ENCODE peak calls at places on chromosomes 12 and 14, in eight cellular contexts. F is cardiac fibroblast, B is cardiac muscle cell, C is omental fat pad, L is transverse colon, T is body of pancreas, U is endothelial cell, K is neural crest cell. Z is an unnamed sample.

GRCh38 chr14:35213143-35213788 is 78.9 kb upstream of the PSMA6 start:
- DNase-seq in T (no peak), K (no peak), U (no peak), L (no peak), C (no peak), B (no peak), F (no peak), Z (no peak)

GRCh38 chr12:26028953-26029740 is 70.7 kb downstream of the RASSF8 start:
- DNase-seq in L (peak; percentile 15), F (peak; percentile 80), B (peak; percentile 47), T (peak; percentile 29), K (peak; percentile 43), U (peak; percentile 45), C (no peak), Z (peak; percentile 30)

GRCh38 chr14:91501951-91502930 is 7.9 kb downstream of the PPP4R3A start:
- DNase-seq in L (no peak), B (no peak), F (no peak), T (no peak), U (no peak), K (no peak), C (no peak), Z (no peak)

GRCh38 chr14:21268612-21269251 is 510 bp downstream of the HNRNPC start:
- DNase-seq in T (peak; percentile 35), K (peak; percentile 14), F (peak; percentile 75), C (no peak), B (peak; percentile 62), L (peak; percentile 34), U (peak; percentile 19), Z (peak; percentile 28)

GRCh38 chr14:63493246-63493645 is 49.9 kb downstream of the PPP2R5E start:
- DNase-seq in B (peak; percentile 34), F (peak; percentile 48), L (no peak), C (no peak), K (no peak), T (no peak), U (no peak), Z (peak; percentile 38)

GRCh38 chr12:90013409-90013808 is 304.8 kb upstream of the ATP2B1 start:
- DNase-seq in T (no peak), F (no peak), C (no peak), L (no peak), B (no peak), K (no peak), U (no peak), Z (peak; percentile 18)

GRCh38 chr12:26719852-26720251 is 113.1 kb downstream of the ITPR2 start:
- DNase-seq in B (no peak), U (no peak), K (no peak), F (no peak), C (no peak), L (no peak), T (no peak), Z (no peak)

GRCh38 chr14:24861083-24861630 is 188.8 kb downstream of the STXBP6 start:
- DNase-seq in C (no peak), F (peak; percentile 46), T (peak; percentile 27), K (no peak), B (no peak), U (no peak), L (no peak), Z (peak; percentile 45)

GRCh38 chr14:30260772-30261607 is 298.0 kb upstream of the G2E3 start:
- DNase-seq in C (no peak), B (no peak), K (no peak), T (no peak), F (no peak), U (no peak), L (no peak), Z (no peak)

GRCh38 chr12:114916124-114916523 is 232.1 kb upstream of the TBX3 start:
- DNase-seq in L (no peak), K (no peak), C (no peak), U (no peak), F (peak; percentile 60), T (no peak), B (no peak), Z (peak; percentile 90)

GRCh38 chr12:30622509-30622908 is 73.2 kb downstream of the IPO8 start:
- DNase-seq in T (no peak), F (peak; percentile 67), L (no peak), B (no peak), C (no peak), K (no peak), U (no peak), Z (peak; percentile 61)

GRCh38 chr12:122834921-122835692 is at the start of gene HIP1R:
- DNase-seq in K (peak; percentile 34), L (peak; percentile 71), T (peak; percentile 62), B (peak; percentile 68), U (peak; percentile 63), C (no peak), F (no peak), Z (no peak)

GRCh38 chr14:84643438-84643837 is 886.5 kb upstream of the FLRT2 start:
- DNase-seq in B (no peak), K (no peak), U (no peak), L (no peak), C (no peak), F (no peak), T (no peak), Z (no peak)

GRCh38 chr14:90056821-90057220 is 5.0 kb upstream of the KCNK13 start:
- DNase-seq in T (no peak), B (peak; percentile 51), C (no peak), F (no peak), U (no peak), K (no peak), L (no peak), Z (no peak)

GRCh38 chr14:100328495-100329163 is 5.5 kb downstream of the SLC25A47 start:
- DNase-seq in U (no peak), L (peak; percentile 65), C (no peak), K (no peak), T (peak; percentile 62), B (no peak), F (no peak), Z (no peak)

GRCh38 chr12:120131116-120131515 is 14.6 kb upstream of the RAB35 start:
- DNase-seq in L (no peak), C (no peak), T (no peak), U (no peak), K (no peak), F (no peak), B (no peak), Z (no peak)

DNA sequence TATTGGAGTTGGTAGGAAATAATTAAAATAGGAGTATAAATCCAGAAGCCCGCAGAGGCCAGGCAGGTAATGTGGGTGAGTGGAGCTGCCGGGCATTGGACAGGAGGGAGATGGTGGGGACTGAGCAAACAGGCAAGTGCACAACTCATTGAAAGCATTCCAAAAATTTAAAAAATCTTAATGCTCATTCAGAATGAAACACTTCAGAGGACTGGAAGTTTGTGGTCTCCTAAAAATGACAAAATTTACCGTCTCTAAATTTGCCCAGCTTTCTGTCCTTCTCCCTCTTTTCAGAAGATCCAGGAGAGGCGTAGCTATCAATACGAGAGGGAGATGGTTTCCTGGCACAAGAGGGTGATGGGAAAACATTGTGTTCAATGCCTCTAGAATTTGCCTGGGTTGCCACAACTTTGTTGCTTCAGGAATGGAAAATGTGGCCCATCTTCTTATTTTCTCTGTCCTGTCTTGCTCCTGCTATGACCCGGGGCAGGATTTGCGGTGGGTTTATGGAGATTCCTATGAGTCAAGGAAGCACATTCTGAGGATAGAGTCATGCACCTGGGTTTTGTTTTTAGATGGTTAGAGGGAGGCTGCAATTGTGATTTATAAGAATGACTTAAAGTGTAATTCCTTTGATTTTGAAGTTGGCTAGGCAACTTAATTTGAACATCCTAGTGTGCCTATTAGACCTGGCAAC is 72.2 kb downstream of the BORCS5 start:
- DNase-seq in U (no peak), F (no peak), C (no peak), L (no peak), B (no peak), T (no peak), K (no peak), Z (no peak)
- TF ChIP-seq CTCF in U (no peak), F (no peak), C (no peak), L (no peak), B (no peak), T (no peak), K (no peak), Z (no peak)

DNA sequence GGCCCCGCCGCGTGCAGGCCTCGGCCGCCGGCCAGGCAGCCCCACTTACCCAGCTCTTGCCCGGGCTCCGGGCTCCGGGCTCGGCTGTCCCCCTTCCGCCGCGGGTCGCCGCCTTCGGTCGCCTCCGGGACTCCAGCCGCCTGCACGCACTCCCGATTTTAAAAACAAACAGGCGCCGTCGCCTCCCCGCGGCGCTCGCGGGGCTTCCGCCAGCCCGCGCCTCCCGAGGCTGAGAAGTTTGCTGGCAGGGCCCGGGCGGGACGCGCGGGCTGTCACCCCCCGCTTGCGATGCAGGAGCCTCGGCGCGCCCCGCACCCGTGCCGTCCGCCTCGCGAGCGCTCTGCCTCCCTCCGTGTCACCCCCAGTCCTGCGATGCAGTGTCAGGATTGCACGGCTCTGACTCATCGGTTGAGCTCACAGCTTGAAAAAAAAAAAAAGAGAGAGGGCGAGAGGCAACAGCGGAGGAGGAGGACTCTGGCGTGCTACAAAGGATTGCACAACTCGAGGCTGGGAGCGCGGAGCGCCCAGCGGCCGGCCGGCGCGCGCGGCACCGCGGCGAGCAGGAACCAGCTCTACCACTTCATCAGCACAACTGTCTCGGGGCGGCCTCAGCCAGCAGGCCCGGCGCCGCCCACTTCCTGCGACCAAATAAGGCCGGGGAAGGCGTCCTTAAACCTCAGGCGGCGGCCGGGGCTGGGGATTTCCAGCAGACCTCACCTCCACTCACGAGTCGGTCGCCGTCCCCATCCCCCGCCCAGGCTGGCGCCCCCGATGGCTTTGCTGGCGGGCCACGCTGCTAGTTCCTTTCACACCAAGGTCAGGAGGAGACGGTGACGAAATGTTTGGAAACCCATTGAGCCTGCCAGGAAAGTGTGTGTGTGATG is 45.8 kb upstream of the PNMA1 start:
- DNase-seq in B (peak; percentile 96), U (peak; percentile 90), C (peak; percentile 94), T (peak; percentile 96), F (peak; percentile 99), L (peak; percentile 97), K (peak; percentile 81), Z (peak; percentile 98)
- TF ChIP-seq CTCF in B (no peak), U (peak; percentile 32), C (no peak), T (peak; percentile 23), F (no peak), L (peak; percentile 46), K (peak; percentile 36), Z (peak; percentile 34)

DNA sequence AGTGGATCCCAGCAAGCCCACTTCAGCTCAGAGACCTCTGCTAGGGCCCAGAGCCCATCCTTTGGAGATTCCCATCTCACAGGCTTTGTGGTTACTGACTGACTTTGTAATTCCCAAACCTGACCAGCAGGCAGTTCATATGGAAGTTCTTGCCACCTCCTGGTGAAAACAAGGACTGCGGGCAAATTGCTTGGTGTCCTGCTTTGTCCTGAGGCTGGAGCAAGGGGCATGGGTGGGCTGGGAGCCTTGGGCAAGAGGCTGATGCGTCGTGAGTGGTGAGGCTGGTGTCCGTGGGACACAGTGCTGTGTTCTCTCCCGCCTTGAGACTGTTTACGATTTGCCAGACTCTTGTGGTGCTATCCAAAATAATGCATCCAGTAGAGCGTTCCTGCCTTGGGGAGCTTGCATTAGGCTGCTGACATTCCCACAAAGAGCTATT is 91.0 kb downstream of the LRRC74A start:
- DNase-seq in L (peak; percentile 70), B (peak; percentile 71), F (peak; percentile 86), T (peak; percentile 64), K (peak; percentile 75), C (peak; percentile 72), U (peak; percentile 82), Z (peak; percentile 80)
- TF ChIP-seq CTCF in L (peak; percentile 86), B (peak; percentile 85), F (peak; percentile 84), T (peak; percentile 61), K (peak; percentile 68), C (no peak), U (peak; percentile 83), Z (peak; percentile 89)

DNA sequence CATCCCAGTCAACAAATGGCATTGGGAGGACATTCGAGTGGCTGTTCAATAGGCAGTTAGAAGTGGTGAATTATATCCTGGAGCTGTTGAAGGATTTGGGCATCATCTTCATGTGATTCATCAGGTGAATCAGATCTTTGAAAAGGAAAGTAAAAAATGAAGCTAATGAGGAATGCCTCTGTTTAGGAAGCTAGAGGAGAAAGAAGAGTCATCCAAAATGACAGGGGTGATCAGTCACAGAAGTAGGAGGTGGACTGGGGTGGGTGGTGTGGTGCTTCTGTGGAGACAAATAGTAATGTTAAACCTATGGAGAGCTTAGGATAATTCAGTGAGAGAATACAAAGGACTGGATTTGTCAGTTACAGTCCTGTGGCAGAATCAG is 32.7 kb downstream of the DIP2B start:
- DNase-seq in B (no peak), T (no peak), L (no peak), K (no peak), U (no peak), C (no peak), F (no peak), Z (peak; percentile 85)
- TF ChIP-seq CTCF in B (no peak), T (no peak), L (no peak), K (no peak), U (no peak), C (no peak), F (no peak), Z (no peak)